ENCODE peak calls at places on chromosomes 7 and 10, in four cellular contexts. L is HL-60, A is GM12878, B is K562. Q is an unnamed sample.
A peak's percentile ranks its signal among the peaks of the same experiment; 100 is the strongest.

GRCh38 chr7:6482307-6482706 is 34.6 kb upstream of the DAGLB start:
- DNase-seq in A (no peak), B (no peak), L (no peak), Q (no peak)

GRCh38 chr10:82211331-82211730 is 336.3 kb downstream of the NRG3 start:
- DNase-seq in A (no peak), L (no peak), B (no peak), Q (no peak)

GRCh38 chr10:93859049-93859655 is 34.6 kb upstream of the SLC35G1 start:
- DNase-seq in A (no peak), L (no peak), B (peak; percentile 14), Q (no peak)

GRCh38 chr10:48634198-48634983 is 29.5 kb upstream of the ARHGAP22 start:
- DNase-seq in A (peak; percentile 91), B (no peak), L (peak; percentile 91), Q (no peak)

GRCh38 chr10:71888623-71889387 is 37.8 kb upstream of the PSAP start:
- DNase-seq in B (peak; percentile 88), L (peak; percentile 100), A (peak; percentile 78), Q (peak; percentile 76)

GRCh38 chr10:119542357-119542989 is at the start of gene RGS10:
- DNase-seq in L (peak; percentile 71), A (no peak), B (peak; percentile 85), Q (peak; percentile 76)

GRCh38 chr7:22723642-22724041 is 3.4 kb upstream of the IL6 start:
- DNase-seq in L (peak; percentile 33), B (no peak), A (no peak), Q (no peak)

GRCh38 chr7:128108129-128108528 is 76.9 kb upstream of the LRRC4 start:
- DNase-seq in L (no peak), B (no peak), A (no peak), Q (no peak)

GRCh38 chr10:124077216-124077615 is 16.2 kb downstream of the CHST15 start:
- DNase-seq in A (no peak), B (no peak), L (no peak), Q (no peak)

GRCh38 chr7:80413395-80413955 is 98.4 kb downstream of the GNAT3 start:
- DNase-seq in L (no peak), B (no peak), A (no peak), Q (no peak)
- TF ChIP-seq SPI1 in L (no peak), B (no peak), A (no peak), Q (no peak)

GRCh38 chr10:35938160-35938559 is 296.1 kb upstream of the FZD8 start:
- DNase-seq in B (no peak), L (no peak), A (no peak), Q (no peak)

GRCh38 chr10:35937538-35937937 is 295.4 kb upstream of the FZD8 start:
- DNase-seq in A (no peak), L (no peak), B (no peak), Q (no peak)

GRCh38 chr10:35946556-35946955 is 304.5 kb upstream of the FZD8 start:
- DNase-seq in A (no peak), L (no peak), B (no peak), Q (no peak)

GRCh38 chr10:35940067-35940989 is 298.2 kb upstream of the FZD8 start:
- DNase-seq in B (no peak), L (no peak), A (no peak), Q (no peak)

GRCh38 chr10:35942052-35942451 is 300.0 kb upstream of the FZD8 start:
- DNase-seq in B (no peak), A (no peak), L (no peak), Q (no peak)
- TF ChIP-seq SPI1 in B (no peak), A (no peak), L (no peak), Q (no peak)

DNA sequence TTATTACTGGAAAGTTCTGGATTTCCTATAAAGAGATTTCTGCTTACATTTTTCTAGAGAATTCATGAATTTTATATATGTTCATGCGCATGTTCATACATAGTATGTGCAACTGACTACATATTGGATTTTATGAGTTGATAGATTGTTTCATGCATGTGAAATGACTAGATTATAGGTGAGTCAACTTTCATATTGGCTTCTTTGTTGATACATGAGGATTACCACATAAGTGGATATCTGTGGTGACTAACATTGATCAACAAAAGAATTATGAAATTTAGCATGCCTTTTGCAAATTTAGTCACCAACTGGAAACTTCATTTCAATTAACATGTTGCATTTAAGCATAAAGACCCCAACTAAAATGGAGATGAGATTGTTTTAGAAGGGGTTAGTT is 99.0 kb downstream of the GNAT3 start:
- DNase-seq in A (no peak), L (peak; percentile 14), B (no peak), Q (no peak)
- TF ChIP-seq SPI1 in A (no peak), L (no peak), B (no peak), Q (no peak)

GRCh38 chr7:138186951-138187351 is 110.7 kb downstream of the AKR1D1 start:
- DNase-seq in A (no peak), L (no peak), B (no peak), Q (no peak)
- TF ChIP-seq SPI1 in A (no peak), L (no peak), B (no peak), Q (no peak)

GRCh38 chr7:8149222-8149621 is 112.7 kb downstream of the ICA1 start:
- DNase-seq in L (no peak), A (no peak), B (no peak), Q (no peak)
- TF ChIP-seq SPI1 in L (peak; percentile 34), A (peak; percentile 14), B (no peak), Q (peak; percentile 49)

GRCh38 chr7:13155188-13155587 is 467.8 kb downstream of the ARL4A start:
- DNase-seq in B (no peak), L (no peak), A (no peak), Q (no peak)
- TF ChIP-seq SPI1 in B (no peak), L (no peak), A (no peak), Q (no peak)

DNA sequence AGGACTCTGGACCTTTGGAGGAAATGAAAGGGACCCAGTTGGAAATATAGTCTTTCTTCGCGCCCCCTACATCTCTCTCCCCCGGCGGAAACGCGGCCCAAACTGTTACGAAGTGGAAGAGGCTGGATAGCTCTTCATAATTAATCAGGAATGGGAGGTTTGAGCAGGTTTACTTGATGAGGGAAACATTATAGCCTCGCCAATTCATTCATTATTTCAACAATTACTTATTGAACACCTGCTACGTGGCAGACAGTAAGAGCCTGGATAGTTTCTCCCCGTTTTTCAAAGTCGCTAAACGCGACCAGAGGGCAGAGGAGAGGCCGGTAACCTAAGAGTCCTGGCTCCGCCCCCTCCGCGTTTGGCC is 210 bp upstream of the FBXL15 start:
- DNase-seq in B (no peak), A (no peak), L (no peak), Q (no peak)
- TF ChIP-seq SPI1 in B (no peak), A (no peak), L (no peak), Q (no peak)